ENCODE peak calls at places on chromosome 7, in four cellular contexts. One of them, this sample, is unnamed.

GRCh38 chr7:157271991-157272324 is 64.8 kb upstream of the DNAJB6 start:
- DNase-seq in AG09319: peak
- DNase-seq in NCI-H2081: no peak
- DNase-seq in amniotic stem cell: peak
- DNase-seq in this sample: no peak

GRCh38 chr7:130939285-130940095 is 205.5 kb upstream of the KLF14 start:
- DNase-seq in AG09319: no peak
- DNase-seq in NCI-H2081: peak
- DNase-seq in amniotic stem cell: no peak
- DNase-seq in this sample: no peak

GRCh38 chr7:122211362-122211761 is 67.3 kb upstream of the AASS start:
- DNase-seq in AG09319: no peak
- DNase-seq in NCI-H2081: no peak
- DNase-seq in amniotic stem cell: no peak
- DNase-seq in this sample: no peak

GRCh38 chr7:149731207-149731955 is 42.0 kb downstream of the ZNF467 start:
- DNase-seq in AG09319: no peak
- DNase-seq in NCI-H2081: no peak
- DNase-seq in amniotic stem cell: no peak
- DNase-seq in this sample: no peak

GRCh38 chr7:2843711-2844152 is 376 bp downstream of the GNA12 start:
- DNase-seq in AG09319: no peak
- DNase-seq in NCI-H2081: peak
- DNase-seq in amniotic stem cell: no peak
- DNase-seq in this sample: peak

GRCh38 chr7:76260171-76260703 is 42.2 kb upstream of the HSPB1 start:
- DNase-seq in AG09319: no peak
- DNase-seq in NCI-H2081: no peak
- DNase-seq in amniotic stem cell: no peak
- DNase-seq in this sample: no peak

GRCh38 chr7:101474178-101474577 is 111.5 kb downstream of the COL26A1 start:
- DNase-seq in AG09319: no peak
- DNase-seq in NCI-H2081: no peak
- DNase-seq in amniotic stem cell: no peak
- DNase-seq in this sample: no peak

GRCh38 chr7:55211721-55212120 is 153.4 kb upstream of the LANCL2 start:
- DNase-seq in AG09319: no peak
- DNase-seq in NCI-H2081: no peak
- DNase-seq in amniotic stem cell: no peak
- DNase-seq in this sample: no peak

GRCh38 chr7:154865984-154866685 is 136.8 kb downstream of the PAXIP1 start:
- DNase-seq in AG09319: no peak
- DNase-seq in NCI-H2081: no peak
- DNase-seq in amniotic stem cell: no peak
- DNase-seq in this sample: no peak

GRCh38 chr7:118918556-118918955 is 694.1 kb downstream of the ANKRD7 start:
- DNase-seq in AG09319: no peak
- DNase-seq in NCI-H2081: peak
- DNase-seq in amniotic stem cell: no peak
- DNase-seq in this sample: peak

GRCh38 chr7:29224726-29225125 is 30.2 kb downstream of the CHN2 start:
- DNase-seq in AG09319: no peak
- DNase-seq in NCI-H2081: no peak
- DNase-seq in amniotic stem cell: no peak
- DNase-seq in this sample: no peak

GRCh38 chr7:34133983-34134782 is 228.8 kb downstream of the BMPER start:
- DNase-seq in AG09319: peak
- DNase-seq in NCI-H2081: peak
- DNase-seq in amniotic stem cell: peak
- DNase-seq in this sample: peak

GRCh38 chr7:117630501-117630900 is 150.7 kb downstream of the CFTR start:
- DNase-seq in AG09319: no peak
- DNase-seq in NCI-H2081: no peak
- DNase-seq in amniotic stem cell: no peak
- DNase-seq in this sample: no peak

GRCh38 chr7:128201067-128201689 is 39.9 kb upstream of the LEP start:
- DNase-seq in AG09319: no peak
- DNase-seq in NCI-H2081: no peak
- DNase-seq in amniotic stem cell: no peak
- DNase-seq in this sample: no peak

GRCh38 chr7:25857376-25858067 is 294.5 kb upstream of the NFE2L3 start:
- DNase-seq in AG09319: peak
- DNase-seq in NCI-H2081: peak
- DNase-seq in amniotic stem cell: no peak
- DNase-seq in this sample: peak

GRCh38 chr7:153835712-153836265 is 216.4 kb upstream of the DPP6 start:
- DNase-seq in AG09319: no peak
- DNase-seq in NCI-H2081: peak
- DNase-seq in amniotic stem cell: no peak
- DNase-seq in this sample: no peak

This sample was measured in SHP77.